ENCODE peak calls at places on chromosome 7, in five cellular contexts. U is AG10803; N is stimulated activated naive CD8-positive, alpha-beta T cell treated with anti-CD3 and anti-CD28 coated beads, Interleukin-15, amount 100 ng/mL, for 72 hours; X is GM04504; Z is EH. D is an unnamed sample.

GRCh38 chr7:19690736-19691135 is 18.1 kb downstream of the POLR1F start:
- DNase-seq in N (no peak), U (no peak), X (no peak), Z (peak), D (no peak)

GRCh38 chr7:129950191-129950940 is 2.4 kb downstream of the UBE2H start:
- DNase-seq in U (peak), Z (peak), N (no peak), X (no peak), D (no peak)

GRCh38 chr7:159015894-159016410 is 128.7 kb downstream of the VIPR2 start:
- DNase-seq in X (no peak), Z (no peak), N (no peak), U (no peak), D (no peak)

GRCh38 chr7:154584352-154585252 is 418.3 kb downstream of the PAXIP1 start:
- DNase-seq in Z (no peak), X (no peak), N (no peak), U (no peak), D (no peak)

GRCh38 chr7:158186406-158186805 is 401.2 kb downstream of the PTPRN2 start:
- DNase-seq in Z (no peak), N (no peak), U (no peak), X (no peak), D (no peak)

GRCh38 chr7:23696916-23697441 is 13.0 kb upstream of the STK31 start:
- DNase-seq in N (peak), U (peak), X (no peak), Z (peak), D (peak)

GRCh38 chr7:108449577-108449920 is 6.7 kb downstream of the NRCAM start:
- DNase-seq in X (no peak), Z (no peak), N (no peak), U (no peak), D (no peak)

GRCh38 chr7:74606909-74607255 is 50.6 kb upstream of the GTF2I start:
- DNase-seq in U (no peak), Z (no peak), X (no peak), N (no peak), D (no peak)

GRCh38 chr7:76343294-76343930 is 15.4 kb downstream of the YWHAG start:
- DNase-seq in X (no peak), N (no peak), Z (no peak), U (no peak), D (no peak)

GRCh38 chr7:26688936-26689506 is 175.4 kb downstream of the SKAP2 start:
- DNase-seq in N (no peak), X (no peak), Z (no peak), U (no peak), D (no peak)

GRCh38 chr7:72213769-72214168 is 198.4 kb downstream of the CALN1 start:
- DNase-seq in N (no peak), U (no peak), X (no peak), Z (no peak), D (no peak)

GRCh38 chr7:142883145-142883544 is 2.4 kb downstream of the TRPV6 start:
- DNase-seq in X (no peak), U (no peak), Z (no peak), N (no peak), D (no peak)

GRCh38 chr7:44959433-44959951 is 19.3 kb downstream of the MYO1G start:
- DNase-seq in X (no peak), U (peak), Z (peak), N (peak), D (no peak)

GRCh38 chr7:106139253-106140251 is 27.4 kb upstream of the SYPL1 start:
- DNase-seq in Z (peak), N (no peak), U (peak), X (peak), D (no peak)

GRCh38 chr7:108585843-108586242 is 16.2 kb downstream of the DNAJB9 start:
- DNase-seq in X (no peak), N (no peak), Z (no peak), U (no peak), D (no peak)

GRCh38 chr7:135320277-135320676 is 86.6 kb downstream of the STRA8 start:
- DNase-seq in X (peak), Z (peak), U (peak), N (no peak), D (peak)

GRCh38 chr7:22875475-22875874 is 52.8 kb upstream of the TOMM7 start:
- DNase-seq in U (no peak), Z (no peak), X (no peak), N (no peak), D (no peak)